ENCODE peak calls at places on chromosome 22, in seven cellular contexts. One of them, this sample, is unnamed.

GRCh38 chr22:17578129-17578754 is 14.9 kb downstream of the SLC25A18 start:
- DNase-seq in Peyer's patch: no peak
- DNase-seq in astrocyte: peak
- DNase-seq in ELF-1: no peak
- DNase-seq in HFFc6: peak
- DNase-seq in HTR-8/SVneo: no peak
- DNase-seq in progenitor cell of endocrine pancreas: no peak
- DNase-seq in this sample: no peak

GRCh38 chr22:42316988-42317387 is 46.5 kb upstream of the TCF20 start:
- DNase-seq in Peyer's patch: peak
- DNase-seq in astrocyte: peak
- DNase-seq in ELF-1: no peak
- DNase-seq in HFFc6: no peak
- DNase-seq in HTR-8/SVneo: no peak
- DNase-seq in progenitor cell of endocrine pancreas: no peak
- DNase-seq in this sample: no peak

GRCh38 chr22:50305658-50306566 is 1.5 kb downstream of the PLXNB2 start:
- DNase-seq in Peyer's patch: peak
- DNase-seq in astrocyte: peak
- DNase-seq in ELF-1: peak
- DNase-seq in HFFc6: peak
- DNase-seq in HTR-8/SVneo: peak
- DNase-seq in progenitor cell of endocrine pancreas: no peak
- DNase-seq in this sample: peak

GRCh38 chr22:45159652-45160462 is 3.9 kb upstream of the NUP50 start:
- DNase-seq in Peyer's patch: no peak
- DNase-seq in astrocyte: peak
- DNase-seq in ELF-1: peak
- DNase-seq in HFFc6: no peak
- DNase-seq in HTR-8/SVneo: peak
- DNase-seq in progenitor cell of endocrine pancreas: no peak
- DNase-seq in this sample: no peak

GRCh38 chr22:43090130-43090789 is 1.1 kb upstream of the TTLL1 start:
- DNase-seq in Peyer's patch: peak
- DNase-seq in astrocyte: peak
- DNase-seq in ELF-1: peak
- DNase-seq in HFFc6: peak
- DNase-seq in HTR-8/SVneo: peak
- DNase-seq in progenitor cell of endocrine pancreas: no peak
- DNase-seq in this sample: peak

GRCh38 chr22:29040385-29041275 is 21.0 kb downstream of the C22orf31 start:
- DNase-seq in Peyer's patch: peak
- DNase-seq in astrocyte: peak
- DNase-seq in ELF-1: peak
- DNase-seq in HFFc6: peak
- DNase-seq in HTR-8/SVneo: peak
- DNase-seq in progenitor cell of endocrine pancreas: peak
- DNase-seq in this sample: peak

GRCh38 chr22:47596176-47596690 is 833.8 kb downstream of the TBC1D22A start:
- DNase-seq in Peyer's patch: no peak
- DNase-seq in astrocyte: no peak
- DNase-seq in ELF-1: no peak
- DNase-seq in HFFc6: no peak
- DNase-seq in HTR-8/SVneo: no peak
- DNase-seq in progenitor cell of endocrine pancreas: no peak
- DNase-seq in this sample: no peak

GRCh38 chr22:47835726-47836125 is 1073.3 kb downstream of the TBC1D22A start:
- DNase-seq in Peyer's patch: no peak
- DNase-seq in astrocyte: peak
- DNase-seq in ELF-1: no peak
- DNase-seq in HFFc6: peak
- DNase-seq in HTR-8/SVneo: no peak
- DNase-seq in progenitor cell of endocrine pancreas: no peak
- DNase-seq in this sample: peak

GRCh38 chr22:43481528-43482309 is 69.9 kb downstream of the MPPED1 start:
- DNase-seq in Peyer's patch: no peak
- DNase-seq in astrocyte: no peak
- DNase-seq in ELF-1: peak
- DNase-seq in HFFc6: no peak
- DNase-seq in HTR-8/SVneo: no peak
- DNase-seq in progenitor cell of endocrine pancreas: no peak
- DNase-seq in this sample: no peak

GRCh38 chr22:23375031-23375827 is 194.9 kb downstream of the BCR start:
- DNase-seq in Peyer's patch: no peak
- DNase-seq in astrocyte: no peak
- DNase-seq in ELF-1: no peak
- DNase-seq in HFFc6: no peak
- DNase-seq in HTR-8/SVneo: no peak
- DNase-seq in progenitor cell of endocrine pancreas: no peak
- DNase-seq in this sample: no peak

GRCh38 chr22:35376728-35377472 is 4.0 kb upstream of the HMOX1 start:
- DNase-seq in Peyer's patch: peak
- DNase-seq in astrocyte: peak
- DNase-seq in ELF-1: peak
- DNase-seq in HFFc6: peak
- DNase-seq in HTR-8/SVneo: peak
- DNase-seq in progenitor cell of endocrine pancreas: peak
- DNase-seq in this sample: peak

GRCh38 chr22:22480940-22481339 is 27.6 kb downstream of the ZNF280B start:
- DNase-seq in Peyer's patch: no peak
- DNase-seq in astrocyte: no peak
- DNase-seq in ELF-1: no peak
- DNase-seq in HFFc6: no peak
- DNase-seq in HTR-8/SVneo: no peak
- DNase-seq in progenitor cell of endocrine pancreas: no peak
- DNase-seq in this sample: no peak

GRCh38 chr22:32444068-32444467 is 20.2 kb downstream of the BPIFC start:
- DNase-seq in Peyer's patch: no peak
- DNase-seq in astrocyte: no peak
- DNase-seq in ELF-1: peak
- DNase-seq in HFFc6: no peak
- DNase-seq in HTR-8/SVneo: peak
- DNase-seq in progenitor cell of endocrine pancreas: no peak
- DNase-seq in this sample: peak

GRCh38 chr22:26709617-26710390 is 52.4 kb downstream of the MIAT start:
- DNase-seq in Peyer's patch: no peak
- DNase-seq in astrocyte: peak
- DNase-seq in ELF-1: no peak
- DNase-seq in HFFc6: peak
- DNase-seq in HTR-8/SVneo: no peak
- DNase-seq in progenitor cell of endocrine pancreas: no peak
- DNase-seq in this sample: no peak

GRCh38 chr22:26536056-26536761 is 23.9 kb upstream of the TFIP11 start:
- DNase-seq in Peyer's patch: no peak
- DNase-seq in astrocyte: no peak
- DNase-seq in ELF-1: no peak
- DNase-seq in HFFc6: no peak
- DNase-seq in HTR-8/SVneo: no peak
- DNase-seq in progenitor cell of endocrine pancreas: no peak
- DNase-seq in this sample: no peak

GRCh38 chr22:39674536-39674935 is 104.0 kb downstream of the CACNA1I start:
- DNase-seq in Peyer's patch: no peak
- DNase-seq in astrocyte: no peak
- DNase-seq in ELF-1: no peak
- DNase-seq in HFFc6: no peak
- DNase-seq in HTR-8/SVneo: peak
- DNase-seq in progenitor cell of endocrine pancreas: no peak
- DNase-seq in this sample: peak

GRCh38 chr22:27644566-27644965 is 157.0 kb downstream of the MN1 start:
- DNase-seq in Peyer's patch: no peak
- DNase-seq in astrocyte: no peak
- DNase-seq in ELF-1: no peak
- DNase-seq in HFFc6: no peak
- DNase-seq in HTR-8/SVneo: no peak
- DNase-seq in progenitor cell of endocrine pancreas: no peak
- DNase-seq in this sample: no peak

GRCh38 chr22:46446799-46447198 is 90.6 kb downstream of the CELSR1 start:
- DNase-seq in Peyer's patch: no peak
- DNase-seq in astrocyte: no peak
- DNase-seq in ELF-1: no peak
- DNase-seq in HFFc6: no peak
- DNase-seq in HTR-8/SVneo: no peak
- DNase-seq in progenitor cell of endocrine pancreas: no peak
- DNase-seq in this sample: no peak

GRCh38 chr22:17154971-17155370 is 4.1 kb downstream of the HDHD5 start:
- DNase-seq in Peyer's patch: no peak
- DNase-seq in astrocyte: no peak
- DNase-seq in ELF-1: no peak
- DNase-seq in HFFc6: no peak
- DNase-seq in HTR-8/SVneo: no peak
- DNase-seq in progenitor cell of endocrine pancreas: no peak
- DNase-seq in this sample: no peak

GRCh38 chr22:40203568-40203967 is 25.8 kb downstream of the TNRC6B start:
- DNase-seq in Peyer's patch: no peak
- DNase-seq in astrocyte: no peak
- DNase-seq in ELF-1: no peak
- DNase-seq in HFFc6: no peak
- DNase-seq in HTR-8/SVneo: no peak
- DNase-seq in progenitor cell of endocrine pancreas: no peak
- DNase-seq in this sample: no peak

GRCh38 chr22:19942071-19942885 is 660 bp upstream of the TXNRD2 start:
- DNase-seq in Peyer's patch: peak
- DNase-seq in astrocyte: peak
- DNase-seq in ELF-1: peak
- DNase-seq in HFFc6: peak
- DNase-seq in HTR-8/SVneo: peak
- DNase-seq in progenitor cell of endocrine pancreas: no peak
- DNase-seq in this sample: no peak

GRCh38 chr22:36419177-36419911 is 31.6 kb upstream of the MYH9 start:
- DNase-seq in Peyer's patch: peak
- DNase-seq in astrocyte: no peak
- DNase-seq in ELF-1: peak
- DNase-seq in HFFc6: peak
- DNase-seq in HTR-8/SVneo: no peak
- DNase-seq in progenitor cell of endocrine pancreas: no peak
- DNase-seq in this sample: peak

GRCh38 chr22:38016182-38017078 is 32.1 kb upstream of the SOX10 start:
- DNase-seq in Peyer's patch: no peak
- DNase-seq in astrocyte: no peak
- DNase-seq in ELF-1: no peak
- DNase-seq in HFFc6: no peak
- DNase-seq in HTR-8/SVneo: no peak
- DNase-seq in progenitor cell of endocrine pancreas: no peak
- DNase-seq in this sample: peak

GRCh38 chr22:37051629-37052385 is at the start of gene KCTD17:
- DNase-seq in Peyer's patch: peak
- DNase-seq in astrocyte: peak
- DNase-seq in ELF-1: peak
- DNase-seq in HFFc6: peak
- DNase-seq in HTR-8/SVneo: peak
- DNase-seq in progenitor cell of endocrine pancreas: peak
- DNase-seq in this sample: no peak

GRCh38 chr22:39253427-39254070 is 8.8 kb upstream of the PDGFB start:
- DNase-seq in Peyer's patch: no peak
- DNase-seq in astrocyte: peak
- DNase-seq in ELF-1: peak
- DNase-seq in HFFc6: peak
- DNase-seq in HTR-8/SVneo: peak
- DNase-seq in progenitor cell of endocrine pancreas: no peak
- DNase-seq in this sample: peak

GRCh38 chr22:38674888-38675287 is 6.9 kb upstream of the TOMM22 start:
- DNase-seq in Peyer's patch: no peak
- DNase-seq in astrocyte: no peak
- DNase-seq in ELF-1: no peak
- DNase-seq in HFFc6: no peak
- DNase-seq in HTR-8/SVneo: no peak
- DNase-seq in progenitor cell of endocrine pancreas: no peak
- DNase-seq in this sample: no peak

This sample was measured in PC-9.